ENCODE peak calls at places on chromosome 3, in nine cellular contexts. Q, I, Z, T, R, P, A, G and M are unnamed samples. For H3K4me1 and H3K9me3, the result is how much of the 10 kb centered on the place peaks cover.

GRCh38 chr3:194543550-194543949 is 56.7 kb upstream of the ATP13A3 start:
- DNase-seq in P (no peak), A (no peak), R (no peak), G (no peak), T (no peak), Q (no peak), Z (no peak), I (no peak), M (no peak)

GRCh38 chr3:118987466-118987865 is 47.2 kb downstream of the IGSF11 start:
- DNase-seq in P (peak), Z (no peak), G (no peak), I (peak), Q (peak), A (no peak), T (no peak), R (no peak), M (peak)

GRCh38 chr3:188219147-188219546 is 65.2 kb downstream of the LPP start:
- DNase-seq in R (no peak), P (no peak), I (no peak), G (no peak), T (no peak), A (no peak), Z (no peak), Q (no peak), M (no peak)

GRCh38 chr3:147404800-147405551 is 1.4 kb downstream of the ZIC4 start:
- DNase-seq in G (no peak), A (no peak), Q (no peak), T (no peak), R (no peak), I (no peak), P (peak), Z (no peak), M (no peak)

GRCh38 chr3:128568602-128569490 is 75.8 kb upstream of the GATA2 start:
- DNase-seq in P (peak), Q (peak), Z (no peak), G (no peak), I (no peak), T (no peak), R (no peak), A (no peak), M (no peak)

GRCh38 chr3:173732237-173732636 is 334.7 kb downstream of the NLGN1 start:
- DNase-seq in P (no peak), I (no peak), R (no peak), A (no peak), Z (no peak), Q (no peak), T (no peak), G (no peak), M (no peak)

GRCh38 chr3:38102073-38102844 is 34.7 kb downstream of the ACAA1 start:
- DNase-seq in Z (no peak), A (peak), I (no peak), T (no peak), R (no peak), Q (no peak), G (no peak), P (no peak), M (no peak)

GRCh38 chr3:195238626-195239118 is 32.3 kb downstream of the XXYLT1 start:
- DNase-seq in Q (no peak), G (peak), Z (no peak), A (no peak), P (peak), T (peak), R (no peak), I (peak), M (no peak)

GRCh38 chr3:36991923-36992805 is 767 bp downstream of the EPM2AIP1 start:
- DNase-seq in I (peak), T (no peak), Z (no peak), G (no peak), A (no peak), R (no peak), Q (no peak), P (no peak), M (no peak)

GRCh38 chr3:30289324-30289723 is 317.1 kb upstream of the TGFBR2 start:
- DNase-seq in G (no peak), R (no peak), Q (no peak), Z (no peak), T (no peak), P (no peak), A (no peak), I (no peak), M (no peak)

GRCh38 chr3:134901461-134901860 is 106.4 kb downstream of the EPHB1 start:
- DNase-seq in I (no peak), A (no peak), Z (no peak), T (peak), R (no peak), P (peak), G (no peak), Q (no peak), M (no peak)

GRCh38 chr3:13866406-13866965 is 13.4 kb downstream of the WNT7A start:
- DNase-seq in G (no peak), R (no peak), Z (peak), A (no peak), T (no peak), Q (peak), I (no peak), P (no peak), M (no peak)

GRCh38 chr3:13863422-13863821 is 16.4 kb downstream of the WNT7A start:
- DNase-seq in Q (no peak), P (no peak), G (no peak), A (no peak), R (no peak), T (no peak), Z (no peak), I (no peak), M (no peak)

GRCh38 chr3:13865106-13865505 is 14.8 kb downstream of the WNT7A start:
- DNase-seq in A (no peak), P (no peak), I (no peak), Z (no peak), G (no peak), Q (no peak), R (no peak), T (no peak), M (no peak)

GRCh38 chr3:13865581-13866405 is 14.1 kb downstream of the WNT7A start:
- DNase-seq in R (no peak), T (no peak), A (no peak), G (no peak), P (no peak), Q (no peak), I (no peak), Z (no peak), M (no peak)

DNA sequence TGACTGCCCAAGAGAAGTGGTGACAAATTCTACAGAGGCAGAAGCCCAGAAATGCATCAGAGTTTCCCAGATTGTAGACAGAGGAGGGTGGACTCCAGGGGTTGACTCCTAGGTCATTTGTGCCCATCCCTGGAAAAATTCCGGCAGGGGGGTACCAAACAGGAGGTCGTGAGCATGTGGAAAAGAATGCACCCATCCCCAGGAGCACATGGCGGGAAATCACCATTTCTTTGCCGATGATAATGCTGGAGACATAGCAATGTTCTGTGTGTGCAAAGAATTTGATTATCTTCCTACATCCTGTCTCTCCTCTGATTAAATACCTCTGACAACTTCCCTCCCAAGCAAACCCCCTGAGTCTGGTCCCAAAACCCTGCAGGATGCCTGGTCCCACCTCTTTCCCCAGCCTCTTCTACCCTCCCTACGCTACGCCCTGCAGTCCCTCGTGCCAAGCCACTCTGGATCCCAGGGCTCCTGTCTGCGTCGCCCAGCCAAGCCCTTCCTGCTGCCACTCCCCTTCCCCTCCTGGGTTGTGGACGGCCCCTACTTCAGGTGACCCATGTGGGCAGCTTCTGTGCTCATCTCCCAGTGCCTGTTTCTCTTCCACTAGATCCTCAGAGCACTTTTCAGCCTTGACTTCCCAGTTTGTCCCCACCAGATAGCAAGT is 15.8 kb downstream of the WNT7A start:
- DNase-seq in I (no peak), A (no peak), Z (no peak), R (no peak), T (no peak), P (no peak), G (no peak), Q (no peak), M (no peak)
- H3K4me1 ChIP-seq in I (under half), A (under half), Z (under half), R (under half), T (under half), P (under half), G (under half), Q (under half), M (under half)

GRCh38 chr3:44712455-44713075 is at the start of gene ZNF502:
- DNase-seq in I (peak), T (peak), Q (peak), Z (no peak), G (peak), A (peak), R (no peak), P (peak), M (peak)
- H3K9me3 ChIP-seq in I (under half), T (under half), Q (under half), Z (under half), G (under half), A (under half), R (under half), P (half or more), M (under half)

GRCh38 chr3:150408232-150409124 is at the start of gene TSC22D2:
- DNase-seq in Q (peak), G (peak), T (peak), I (peak), P (peak), R (peak), A (peak), Z (peak), M (peak)
- TF ChIP-seq CTCF in Q (peak), G (no peak), T (peak), I (no peak), P (peak), R (no peak), A (no peak), Z (peak), M (no peak)

GRCh38 chr3:197580253-197580691 is 24.5 kb upstream of the BDH1 start:
- DNase-seq in G (no peak), P (peak), R (no peak), A (no peak), Z (no peak), Q (no peak), I (no peak), T (peak), M (no peak)

GRCh38 chr3:197586181-197586580 is 30.4 kb upstream of the BDH1 start:
- DNase-seq in T (no peak), G (no peak), A (no peak), Z (no peak), Q (no peak), R (no peak), P (no peak), I (no peak), M (no peak)

GRCh38 chr3:197578376-197578775 is 22.6 kb upstream of the BDH1 start:
- DNase-seq in A (no peak), T (no peak), I (no peak), P (no peak), G (no peak), R (no peak), Z (no peak), Q (no peak), M (no peak)

GRCh38 chr3:197584733-197585132 is 29.0 kb upstream of the BDH1 start:
- DNase-seq in T (no peak), R (no peak), Q (no peak), I (no peak), Z (no peak), P (no peak), A (no peak), G (no peak), M (no peak)

DNA sequence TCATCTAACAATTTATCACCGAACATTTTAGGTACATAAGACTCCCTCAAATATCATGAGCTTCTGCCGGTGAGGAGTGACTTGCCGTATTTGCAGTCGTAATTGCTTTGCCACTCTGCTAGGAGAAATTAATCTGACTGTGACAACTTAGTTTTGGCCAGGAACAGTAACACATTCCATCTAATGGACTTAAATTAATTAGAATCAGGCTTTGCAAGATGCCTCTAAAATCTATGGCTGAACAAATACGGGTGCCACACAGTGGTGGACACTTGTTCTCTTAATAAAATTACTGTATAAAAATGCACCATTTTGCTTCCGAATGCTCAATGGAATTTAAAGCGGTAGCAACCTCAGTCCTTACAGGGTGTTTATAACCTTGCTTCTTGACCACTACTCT is 27.6 kb upstream of the BDH1 start:
- DNase-seq in Z (no peak), T (no peak), I (no peak), P (no peak), R (no peak), A (no peak), G (no peak), Q (no peak), M (no peak)
- H3K4me1 ChIP-seq in Z (under half), T (under half), I (under half), P (under half), R (under half), A (under half), G (under half), Q (under half), M (under half)

DNA sequence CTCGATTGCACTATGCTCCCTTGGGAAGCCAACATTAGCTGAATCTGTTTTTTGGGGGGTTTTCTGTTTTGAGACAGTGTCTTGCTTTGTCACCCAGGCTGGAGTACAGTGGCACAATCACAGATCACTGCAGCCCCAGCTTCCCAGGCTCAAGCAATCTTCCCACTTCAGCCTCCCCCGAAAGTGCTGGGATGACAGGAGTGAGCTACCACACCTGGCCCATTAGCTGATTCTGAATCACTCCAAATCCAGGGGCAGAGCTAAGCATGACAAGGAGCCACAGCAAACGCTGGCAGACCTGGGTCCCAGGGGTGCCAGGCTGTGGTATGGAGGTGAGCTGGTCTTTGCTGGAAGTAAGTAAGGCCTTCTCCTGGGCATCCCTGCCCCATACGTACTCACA is 18.9 kb downstream of the POC1A start:
- DNase-seq in P (no peak), I (no peak), G (no peak), A (no peak), Z (no peak), Q (no peak), R (no peak), T (no peak), M (no peak)
- H3K9me3 ChIP-seq in P (under half), I (under half), G (under half), A (under half), Z (under half), Q (under half), R (under half), T (under half), M (under half)

DNA sequence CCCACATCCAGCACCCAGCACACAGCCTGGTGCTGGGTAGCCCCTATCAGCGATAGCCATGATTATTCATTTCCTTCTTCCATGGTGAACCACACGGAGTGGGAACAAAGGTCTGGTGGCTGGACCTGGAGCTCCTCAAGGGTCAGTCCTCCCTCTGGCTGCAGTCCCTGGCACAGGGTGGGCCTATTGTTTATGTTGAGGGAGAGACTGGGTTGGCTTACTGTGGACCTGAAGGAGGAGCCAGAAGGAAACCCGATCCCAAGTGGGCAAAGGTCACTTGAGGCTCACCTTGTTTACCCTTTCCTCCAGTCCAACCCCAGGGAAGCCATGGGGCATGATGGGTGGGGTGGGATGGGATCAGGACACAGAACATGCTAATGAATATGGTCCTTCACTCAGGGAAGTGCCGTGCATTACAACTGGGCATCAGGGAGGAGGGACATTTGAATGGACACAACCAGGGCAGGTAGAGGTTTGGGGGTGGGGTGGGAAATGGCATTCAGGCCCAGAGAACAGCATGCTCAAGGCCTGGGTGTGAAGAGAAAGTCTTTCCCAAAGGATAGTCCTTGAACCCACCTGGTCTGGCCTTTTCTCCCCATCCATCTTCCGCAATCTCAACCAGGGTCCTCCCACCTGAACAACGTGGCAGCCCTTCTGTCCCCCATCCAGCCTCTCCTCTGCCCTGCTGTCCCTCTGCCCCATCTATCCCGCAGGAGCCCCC is 1.4 kb upstream of the PRKCD start:
- DNase-seq in Q (no peak), P (peak), G (no peak), Z (no peak), A (no peak), R (no peak), T (peak), I (no peak), M (no peak)
- TF ChIP-seq CTCF in Q (no peak), P (peak), G (no peak), Z (no peak), A (no peak), R (no peak), T (no peak), I (no peak), M (no peak)

GRCh38 chr3:42652251-42652610 is 1.3 kb upstream of the ZBTB47 start:
- DNase-seq in A (no peak), P (no peak), G (no peak), R (no peak), Q (no peak), Z (no peak), I (no peak), T (peak), M (no peak)

GRCh38 chr3:42652611-42653302 is 740 bp upstream of the ZBTB47 start:
- DNase-seq in G (peak), I (peak), P (peak), R (no peak), Q (no peak), T (peak), Z (no peak), A (no peak), M (peak)

GRCh38 chr3:42653303-42653559 is 266 bp upstream of the ZBTB47 start:
- DNase-seq in A (no peak), I (no peak), P (no peak), G (no peak), T (no peak), Z (no peak), R (no peak), Q (no peak), M (no peak)

GRCh38 chr3:42649783-42650182 is 3.7 kb upstream of the ZBTB47 start:
- DNase-seq in P (no peak), T (no peak), Z (no peak), R (no peak), I (no peak), G (no peak), Q (no peak), A (no peak), M (no peak)

DNA sequence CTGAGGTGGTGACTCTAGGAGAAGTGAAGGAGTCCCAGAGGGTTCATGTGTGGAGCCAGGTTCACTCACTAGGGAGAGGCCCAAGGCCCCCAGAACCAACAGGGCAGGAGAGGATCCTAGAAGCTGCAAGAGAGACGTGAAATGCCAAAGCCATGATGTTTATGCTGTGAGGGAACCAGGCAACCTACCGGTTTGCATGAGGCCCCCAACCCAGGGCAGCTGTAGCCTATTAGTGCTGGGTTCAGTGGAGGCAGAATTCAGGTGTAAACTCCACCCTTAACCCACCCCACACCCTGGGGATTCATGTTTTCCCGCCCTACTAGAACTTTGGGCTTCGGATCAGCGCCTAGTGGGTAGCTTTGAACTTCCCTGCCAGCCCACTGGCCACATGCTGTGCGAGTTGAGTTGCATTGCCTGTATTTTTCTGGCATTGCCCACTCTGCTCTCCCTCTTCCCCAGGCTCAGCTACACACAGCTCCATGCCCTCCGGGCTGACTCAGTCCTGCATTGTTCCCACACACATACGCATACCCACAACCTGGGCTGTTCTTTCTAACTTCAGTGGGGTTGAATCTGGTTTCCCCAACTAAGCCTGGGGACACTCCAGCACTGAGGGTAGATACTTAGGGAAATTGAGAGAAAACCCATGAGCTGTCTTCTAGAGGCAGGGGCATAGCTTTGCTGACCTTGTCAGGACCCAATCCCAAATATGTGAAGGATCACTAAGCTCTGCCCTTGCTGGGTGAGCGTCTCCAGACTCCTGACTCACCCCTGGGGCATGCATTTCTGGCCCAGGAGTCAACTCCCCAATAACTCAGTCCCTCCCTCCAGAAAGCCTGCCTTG is 2.0 kb upstream of the ZBTB47 start:
- DNase-seq in I (no peak), T (peak), R (no peak), Z (no peak), A (no peak), P (no peak), G (no peak), Q (no peak), M (no peak)
- H3K4me1 ChIP-seq in I (half or more), T (under half), R (half or more), Z (under half), A (under half), P (under half), G (half or more), Q (under half), M (under half)

GRCh38 chr3:690770-691169 is 402.1 kb upstream of the CNTN6 start:
- DNase-seq in I (no peak), G (no peak), Q (no peak), A (no peak), R (no peak), P (no peak), T (no peak), Z (no peak), M (no peak)
- H3K9me3 ChIP-seq in I (under half), G (under half), Q (under half), A (under half), R (under half), P (half or more), T (under half), Z (under half), M (under half)

DNA sequence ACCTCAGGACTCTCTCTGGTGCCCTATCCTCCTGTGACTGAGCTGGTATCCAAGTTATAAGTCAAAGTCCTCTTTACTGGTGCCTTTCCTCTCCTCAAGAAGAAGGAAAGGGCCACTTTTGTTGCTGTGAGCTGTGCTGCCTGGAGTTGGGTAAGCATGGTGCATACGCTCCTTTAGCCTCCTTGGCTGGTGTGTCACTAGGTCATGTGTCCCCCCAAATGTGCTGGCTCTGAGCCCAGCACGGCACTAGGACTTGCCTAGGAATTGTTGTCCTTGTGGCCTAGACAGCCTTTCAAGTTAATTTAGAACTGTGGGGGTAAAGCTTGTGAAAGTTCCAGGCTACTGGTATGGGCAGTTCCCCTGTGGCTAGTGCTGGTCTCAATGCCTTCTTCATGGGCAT is 113.8 kb downstream of the UBE2E2 start:
- DNase-seq in A (no peak), R (no peak), T (no peak), Z (no peak), P (no peak), Q (no peak), I (no peak), G (no peak), M (no peak)
- TF ChIP-seq CTCF in A (no peak), R (no peak), T (no peak), Z (no peak), P (no peak), Q (no peak), I (no peak), G (no peak), M (no peak)